ENCODE peak calls at places on chromosome 20, in seven cellular contexts. Y, O, Z, N, H, V and G are unnamed samples.
A peak's percentile ranks its signal among the peaks of the same experiment; 100 is the strongest.

GRCh38 chr20:36340593-36340990 is 34.5 kb downstream of the DLGAP4 start:
- DNase-seq in Z (no peak), Y (no peak), N (no peak), O (no peak), V (no peak), H (no peak), G (no peak)

GRCh38 chr20:35981969-35982368 is 13.6 kb downstream of the CNBD2 start:
- DNase-seq in Z (no peak), Y (no peak), O (no peak), N (no peak), V (no peak), H (no peak), G (no peak)

GRCh38 chr20:20213722-20214121 is 154.2 kb upstream of the INSM1 start:
- DNase-seq in Y (no peak), O (no peak), H (no peak), N (no peak), Z (no peak), V (no peak), G (no peak)

GRCh38 chr20:51318058-51318960 is 224.2 kb downstream of the NFATC2 start:
- DNase-seq in V (peak; percentile 80), Y (no peak), H (peak; percentile 21), N (peak; percentile 82), O (no peak), Z (peak; percentile 60), G (no peak)

GRCh38 chr20:63628246-63628975 is 1.5 kb upstream of the GMEB2 start:
- DNase-seq in Y (peak; percentile 65), H (peak; percentile 27), Z (peak; percentile 64), O (peak; percentile 56), N (no peak), V (peak; percentile 80), G (no peak)

GRCh38 chr20:58892932-58893224 is 40.4 kb downstream of the GNAS start:
- DNase-seq in O (no peak), H (no peak), Z (no peak), N (no peak), V (no peak), Y (no peak), G (no peak)

GRCh38 chr20:39132511-39132910 is 170.4 kb downstream of the DHX35 start:
- DNase-seq in Z (no peak), Y (no peak), H (no peak), V (no peak), O (no peak), N (no peak), G (no peak)

GRCh38 chr20:25270829-25271251 is 23.0 kb downstream of the PYGB start:
- DNase-seq in H (peak; percentile 9), Y (no peak), O (no peak), Z (peak; percentile 33), N (no peak), V (peak; percentile 15), G (no peak)

GRCh38 chr20:23634985-23635767 is 2.6 kb downstream of the CST3 start:
- DNase-seq in Y (no peak), N (no peak), H (no peak), Z (no peak), V (no peak), O (no peak), G (no peak)

GRCh38 chr20:63536241-63536977 is 767 bp downstream of the PTK6 start:
- DNase-seq in Y (no peak), O (peak; percentile 34), V (peak; percentile 49), N (no peak), Z (peak; percentile 71), H (no peak), G (no peak)

GRCh38 chr20:38935967-38936407 is 9.8 kb downstream of the FAM83D start:
- DNase-seq in H (no peak), Y (no peak), V (no peak), Z (no peak), O (no peak), N (no peak), G (no peak)

GRCh38 chr20:59141818-59142581 is 21.6 kb upstream of the ZNF831 start:
- DNase-seq in Y (no peak), H (no peak), Z (no peak), O (no peak), V (no peak), N (peak; percentile 22), G (no peak)

GRCh38 chr20:45629496-45630100 is at the start of gene WFDC10A:
- DNase-seq in Y (no peak), Z (peak; percentile 44), N (peak; percentile 45), H (no peak), V (peak; percentile 54), O (peak; percentile 30), G (no peak)

GRCh38 chr20:11178946-11179654 is 505.3 kb upstream of the JAG1 start:
- DNase-seq in H (no peak), N (no peak), Z (no peak), O (peak; percentile 54), V (no peak), Y (no peak), G (no peak)

GRCh38 chr20:38573381-38573780 is 7.6 kb upstream of the ADIG start:
- DNase-seq in N (no peak), H (no peak), Y (no peak), Z (no peak), O (no peak), V (no peak), G (no peak)

GRCh38 chr20:4455301-4455701 is 266.4 kb upstream of the PRND start:
- DNase-seq in Z (no peak), V (no peak), N (no peak), Y (no peak), O (no peak), H (no peak), G (no peak)

GRCh38 chr20:44745560-44746366 is at the start of gene KCNK15:
- DNase-seq in N (peak; percentile 14), O (peak; percentile 18), V (no peak), Z (peak; percentile 62), H (peak; percentile 37), Y (no peak), G (no peak)

GRCh38 chr20:60020251-60020650 is 62.0 kb downstream of the CDH26 start:
- DNase-seq in O (no peak), Y (no peak), V (no peak), H (no peak), N (no peak), Z (no peak), G (no peak)

GRCh38 chr20:34268851-34269668 is 27.8 kb downstream of the ASIP start:
- DNase-seq in Y (no peak), H (peak; percentile 25), V (peak; percentile 45), O (no peak), N (no peak), Z (peak; percentile 31), G (no peak)

GRCh38 chr20:52405417-52405816 is 213.8 kb upstream of the ZFP64 start:
- DNase-seq in Y (no peak), Z (no peak), O (no peak), H (no peak), V (no peak), N (no peak), G (no peak)

GRCh38 chr20:31440012-31440659 is at the start of gene DEFB123:
- DNase-seq in H (no peak), O (no peak), Z (no peak), N (no peak), Y (no peak), V (no peak), G (no peak)
- TF ChIP-seq CTCF in H (no peak), O (no peak), Z (no peak), N (no peak), Y (peak; percentile 41), V (no peak), G (peak; percentile 33)

DNA sequence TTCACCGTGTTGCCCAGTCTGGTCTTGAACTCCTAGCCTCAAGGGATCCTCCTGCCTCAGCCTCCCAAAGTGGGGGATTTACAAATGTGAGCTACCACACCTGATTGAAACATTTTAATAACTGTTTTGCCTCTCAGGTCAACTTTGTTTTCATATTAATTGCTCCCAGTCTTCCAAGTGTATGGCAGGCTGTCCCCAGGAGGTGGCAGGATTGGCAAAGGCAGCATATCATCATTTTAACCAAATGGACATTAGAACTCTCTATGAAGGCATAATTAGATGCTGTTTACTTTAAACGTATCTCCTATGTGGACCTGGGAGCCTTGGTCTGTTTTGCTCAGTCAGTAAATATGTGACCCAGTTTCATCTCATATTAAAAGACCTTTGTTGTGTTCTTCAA is 59.2 kb upstream of the CSE1L start:
- DNase-seq in V (no peak), Z (no peak), H (no peak), O (no peak), Y (no peak), N (no peak), G (no peak)
- TF ChIP-seq CTCF in V (no peak), Z (no peak), H (no peak), O (peak; percentile 21), Y (peak; percentile 19), N (peak; percentile 49), G (peak; percentile 58)

GRCh38 chr20:6074145-6074561 is 20.3 kb upstream of the LRRN4 start:
- DNase-seq in Z (peak; percentile 35), Y (no peak), O (no peak), N (peak; percentile 16), V (no peak), H (no peak), G (no peak)
- TF ChIP-seq CTCF in Z (peak; percentile 20), Y (peak; percentile 28), O (peak; percentile 16), N (peak; percentile 55), V (no peak), H (no peak), G (peak; percentile 60)

GRCh38 chr20:57278457-57278856 is 12.0 kb upstream of the BMP7 start:
- DNase-seq in N (no peak), Z (no peak), O (no peak), V (no peak), H (no peak), Y (no peak), G (no peak)

GRCh38 chr20:57283867-57284266 is 17.4 kb upstream of the BMP7 start:
- DNase-seq in V (no peak), Z (no peak), H (no peak), O (no peak), Y (no peak), N (no peak), G (no peak)

GRCh38 chr20:57280221-57280620 is 13.8 kb upstream of the BMP7 start:
- DNase-seq in H (no peak), N (no peak), O (no peak), V (no peak), Y (no peak), Z (no peak), G (no peak)

GRCh38 chr20:57281900-57282299 is 15.5 kb upstream of the BMP7 start:
- DNase-seq in V (no peak), Y (no peak), O (no peak), H (no peak), Z (no peak), N (no peak), G (no peak)

GRCh38 chr20:57282691-57283361 is 16.4 kb upstream of the BMP7 start:
- DNase-seq in V (no peak), O (no peak), Y (no peak), H (no peak), Z (no peak), N (peak; percentile 63), G (no peak)
- TF ChIP-seq CTCF in V (no peak), O (no peak), Y (no peak), H (no peak), Z (no peak), N (no peak), G (peak; percentile 74)

DNA sequence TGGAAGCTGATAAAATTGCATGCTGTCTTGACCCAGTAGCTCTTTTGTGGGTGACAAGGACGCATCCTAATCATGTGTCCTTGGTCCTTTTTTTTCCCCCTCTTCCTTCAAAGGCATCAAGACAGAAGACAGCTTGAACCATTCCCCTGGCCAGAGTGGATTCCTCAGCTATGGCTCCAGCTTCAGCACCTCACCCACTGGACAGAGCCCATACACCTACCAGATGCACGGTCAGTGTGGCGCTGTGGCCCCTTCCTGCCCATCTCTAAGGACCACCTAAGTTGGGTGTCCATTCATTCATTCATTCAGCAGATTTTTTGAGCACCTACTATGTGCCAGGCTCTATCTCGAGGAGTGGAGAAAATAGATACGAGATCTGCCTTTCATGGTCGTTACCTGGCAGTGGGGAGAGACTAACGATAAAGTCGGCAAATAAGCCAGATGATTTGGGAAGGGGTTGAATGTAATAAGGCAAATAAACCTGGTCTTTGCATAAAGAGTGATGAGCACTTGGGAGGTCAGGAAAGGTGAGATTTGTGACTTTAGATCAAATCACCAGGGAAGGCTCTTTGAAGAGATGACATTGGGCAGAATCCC is 121.5 kb downstream of the EYA2 start:
- DNase-seq in H (no peak), V (no peak), O (no peak), N (no peak), Z (no peak), Y (no peak), G (no peak)
- TF ChIP-seq CTCF in H (no peak), V (no peak), O (no peak), N (no peak), Z (no peak), Y (no peak), G (no peak)